ENCODE peak calls at places on chromosome 10, in six cellular contexts. One of them, this sample, is unnamed.

GRCh38 chr10:23351914-23352313 is 7.3 kb upstream of the C10orf67 start:
- DNase-seq in neural crest cell: no peak
- DNase-seq in mesendoderm: no peak
- DNase-seq in NCI-H1092: no peak
- DNase-seq in A549: no peak
- DNase-seq in C1 segment of cervical spinal cord: no peak
- DNase-seq in this sample: no peak

GRCh38 chr10:48333856-48334255 is 27.4 kb downstream of the MAPK8 start:
- DNase-seq in neural crest cell: no peak
- DNase-seq in mesendoderm: peak
- DNase-seq in NCI-H1092: no peak
- DNase-seq in A549: no peak
- DNase-seq in C1 segment of cervical spinal cord: no peak
- DNase-seq in this sample: peak

GRCh38 chr10:4704034-4704545 is 121.9 kb upstream of the AKR1E2 start:
- DNase-seq in neural crest cell: no peak
- DNase-seq in mesendoderm: no peak
- DNase-seq in NCI-H1092: no peak
- DNase-seq in A549: peak
- DNase-seq in C1 segment of cervical spinal cord: no peak
- DNase-seq in this sample: no peak

GRCh38 chr10:119313645-119314044 is 106.3 kb downstream of the GRK5 start:
- DNase-seq in neural crest cell: no peak
- DNase-seq in mesendoderm: no peak
- DNase-seq in NCI-H1092: no peak
- DNase-seq in A549: no peak
- DNase-seq in C1 segment of cervical spinal cord: no peak
- DNase-seq in this sample: no peak

GRCh38 chr10:112226439-112227248 is 43.1 kb upstream of the GPAM start:
- DNase-seq in neural crest cell: no peak
- DNase-seq in mesendoderm: no peak
- DNase-seq in NCI-H1092: no peak
- DNase-seq in A549: no peak
- DNase-seq in C1 segment of cervical spinal cord: no peak
- DNase-seq in this sample: no peak

GRCh38 chr10:58952747-58953466 is 223.5 kb upstream of the PHYHIPL start:
- DNase-seq in neural crest cell: peak
- DNase-seq in mesendoderm: peak
- DNase-seq in NCI-H1092: peak
- DNase-seq in A549: peak
- DNase-seq in C1 segment of cervical spinal cord: no peak
- DNase-seq in this sample: peak

GRCh38 chr10:97500297-97500575 is 1.5 kb downstream of the UBTD1 start:
- DNase-seq in neural crest cell: no peak
- DNase-seq in mesendoderm: no peak
- DNase-seq in NCI-H1092: no peak
- DNase-seq in A549: no peak
- DNase-seq in C1 segment of cervical spinal cord: no peak
- DNase-seq in this sample: no peak

GRCh38 chr10:76333801-76334200 is 902.4 kb downstream of the LRMDA start:
- DNase-seq in neural crest cell: no peak
- DNase-seq in mesendoderm: no peak
- DNase-seq in NCI-H1092: no peak
- DNase-seq in A549: no peak
- DNase-seq in C1 segment of cervical spinal cord: no peak
- DNase-seq in this sample: no peak

GRCh38 chr10:126476256-126476655 is 88.0 kb upstream of the ADAM12 start:
- DNase-seq in neural crest cell: no peak
- DNase-seq in mesendoderm: peak
- DNase-seq in NCI-H1092: no peak
- DNase-seq in A549: no peak
- DNase-seq in C1 segment of cervical spinal cord: no peak
- DNase-seq in this sample: peak

GRCh38 chr10:73968101-73968515 is 29.8 kb upstream of the VCL start:
- DNase-seq in neural crest cell: no peak
- DNase-seq in mesendoderm: peak
- DNase-seq in NCI-H1092: no peak
- DNase-seq in A549: peak
- DNase-seq in C1 segment of cervical spinal cord: no peak
- DNase-seq in this sample: no peak

GRCh38 chr10:94403034-94403822 is 887 bp downstream of the TBC1D12 start:
- DNase-seq in neural crest cell: peak
- DNase-seq in mesendoderm: peak
- DNase-seq in NCI-H1092: peak
- DNase-seq in A549: peak
- DNase-seq in C1 segment of cervical spinal cord: no peak
- DNase-seq in this sample: no peak

GRCh38 chr10:115649217-115649616 is 556.1 kb downstream of the ATRNL1 start:
- DNase-seq in neural crest cell: no peak
- DNase-seq in mesendoderm: no peak
- DNase-seq in NCI-H1092: no peak
- DNase-seq in A549: no peak
- DNase-seq in C1 segment of cervical spinal cord: no peak
- DNase-seq in this sample: no peak

GRCh38 chr10:124379609-124380193 is 39.0 kb downstream of the OAT start:
- DNase-seq in neural crest cell: no peak
- DNase-seq in mesendoderm: no peak
- DNase-seq in NCI-H1092: no peak
- DNase-seq in A549: no peak
- DNase-seq in C1 segment of cervical spinal cord: no peak
- DNase-seq in this sample: no peak

GRCh38 chr10:96765406-96766240 is 45.3 kb upstream of the PIK3AP1 start:
- DNase-seq in neural crest cell: peak
- DNase-seq in mesendoderm: peak
- DNase-seq in NCI-H1092: no peak
- DNase-seq in A549: peak
- DNase-seq in C1 segment of cervical spinal cord: no peak
- DNase-seq in this sample: peak

GRCh38 chr10:128036746-128037542 is 89.3 kb downstream of the MKI67 start:
- DNase-seq in neural crest cell: no peak
- DNase-seq in mesendoderm: no peak
- DNase-seq in NCI-H1092: no peak
- DNase-seq in A549: peak
- DNase-seq in C1 segment of cervical spinal cord: no peak
- DNase-seq in this sample: no peak

GRCh38 chr10:80608706-80609105 is 71.0 kb downstream of the SH2D4B start:
- DNase-seq in neural crest cell: no peak
- DNase-seq in mesendoderm: no peak
- DNase-seq in NCI-H1092: no peak
- DNase-seq in A549: no peak
- DNase-seq in C1 segment of cervical spinal cord: no peak
- DNase-seq in this sample: no peak

GRCh38 chr10:91198781-91199180 is 21.7 kb upstream of the PCGF5 start:
- DNase-seq in neural crest cell: no peak
- DNase-seq in mesendoderm: no peak
- DNase-seq in NCI-H1092: no peak
- DNase-seq in A549: no peak
- DNase-seq in C1 segment of cervical spinal cord: no peak
- DNase-seq in this sample: no peak

GRCh38 chr10:7541137-7542087 is 125.4 kb downstream of the ITIH5 start:
- DNase-seq in neural crest cell: no peak
- DNase-seq in mesendoderm: peak
- DNase-seq in NCI-H1092: no peak
- DNase-seq in A549: peak
- DNase-seq in C1 segment of cervical spinal cord: no peak
- DNase-seq in this sample: no peak

GRCh38 chr10:33347227-33347626 is 12.8 kb upstream of the NRP1 start:
- DNase-seq in neural crest cell: no peak
- DNase-seq in mesendoderm: no peak
- DNase-seq in NCI-H1092: no peak
- DNase-seq in A549: no peak
- DNase-seq in C1 segment of cervical spinal cord: no peak
- DNase-seq in this sample: no peak

GRCh38 chr10:111560042-111560441 is 483.2 kb downstream of the ADRA2A start:
- DNase-seq in neural crest cell: no peak
- DNase-seq in mesendoderm: no peak
- DNase-seq in NCI-H1092: no peak
- DNase-seq in A549: no peak
- DNase-seq in C1 segment of cervical spinal cord: no peak
- DNase-seq in this sample: no peak

GRCh38 chr10:110672580-110672919 is 28.4 kb downstream of the RBM20 start:
- DNase-seq in neural crest cell: no peak
- DNase-seq in mesendoderm: no peak
- DNase-seq in NCI-H1092: no peak
- DNase-seq in A549: no peak
- DNase-seq in C1 segment of cervical spinal cord: no peak
- DNase-seq in this sample: no peak

GRCh38 chr10:53314856-53315255 is 542.3 kb upstream of the MBL2 start:
- DNase-seq in neural crest cell: no peak
- DNase-seq in mesendoderm: peak
- DNase-seq in NCI-H1092: no peak
- DNase-seq in A549: peak
- DNase-seq in C1 segment of cervical spinal cord: no peak
- DNase-seq in this sample: no peak

GRCh38 chr10:102266670-102267069 is 21.3 kb downstream of the GBF1 start:
- DNase-seq in neural crest cell: no peak
- DNase-seq in mesendoderm: no peak
- DNase-seq in NCI-H1092: no peak
- DNase-seq in A549: no peak
- DNase-seq in C1 segment of cervical spinal cord: no peak
- DNase-seq in this sample: peak

GRCh38 chr10:35294506-35294905 is 41.8 kb upstream of the CCNY start:
- DNase-seq in neural crest cell: no peak
- DNase-seq in mesendoderm: no peak
- DNase-seq in NCI-H1092: no peak
- DNase-seq in A549: no peak
- DNase-seq in C1 segment of cervical spinal cord: no peak
- DNase-seq in this sample: no peak

GRCh38 chr10:18719811-18720210 is 60.6 kb downstream of the ARL5B start:
- DNase-seq in neural crest cell: no peak
- DNase-seq in mesendoderm: no peak
- DNase-seq in NCI-H1092: no peak
- DNase-seq in A549: no peak
- DNase-seq in C1 segment of cervical spinal cord: no peak
- DNase-seq in this sample: no peak

GRCh38 chr10:113569576-113569975 is 16.7 kb downstream of the HABP2 start:
- DNase-seq in neural crest cell: no peak
- DNase-seq in mesendoderm: no peak
- DNase-seq in NCI-H1092: no peak
- DNase-seq in A549: no peak
- DNase-seq in C1 segment of cervical spinal cord: no peak
- DNase-seq in this sample: no peak

GRCh38 chr10:13563481-13564445 is 23.0 kb upstream of the PRPF18 start:
- DNase-seq in neural crest cell: no peak
- DNase-seq in mesendoderm: no peak
- DNase-seq in NCI-H1092: no peak
- DNase-seq in A549: no peak
- DNase-seq in C1 segment of cervical spinal cord: no peak
- DNase-seq in this sample: no peak

GRCh38 chr10:106185991-106186390 is 978.5 kb downstream of the SORCS1 start:
- DNase-seq in neural crest cell: no peak
- DNase-seq in mesendoderm: no peak
- DNase-seq in NCI-H1092: no peak
- DNase-seq in A549: no peak
- DNase-seq in C1 segment of cervical spinal cord: no peak
- DNase-seq in this sample: no peak

GRCh38 chr10:103921750-103922195 is 3.8 kb upstream of the STN1 start:
- DNase-seq in neural crest cell: peak
- DNase-seq in mesendoderm: peak
- DNase-seq in NCI-H1092: no peak
- DNase-seq in A549: peak
- DNase-seq in C1 segment of cervical spinal cord: no peak
- DNase-seq in this sample: no peak

GRCh38 chr10:12594448-12594944 is 245.1 kb downstream of the CAMK1D start:
- DNase-seq in neural crest cell: no peak
- DNase-seq in mesendoderm: no peak
- DNase-seq in NCI-H1092: no peak
- DNase-seq in A549: no peak
- DNase-seq in C1 segment of cervical spinal cord: no peak
- DNase-seq in this sample: no peak

GRCh38 chr10:44202952-44203351 is 181.9 kb downstream of the CXCL12 start:
- DNase-seq in neural crest cell: no peak
- DNase-seq in mesendoderm: no peak
- DNase-seq in NCI-H1092: no peak
- DNase-seq in A549: no peak
- DNase-seq in C1 segment of cervical spinal cord: no peak
- DNase-seq in this sample: no peak

GRCh38 chr10:61257956-61258496 is 195.2 kb downstream of the TMEM26 start:
- DNase-seq in neural crest cell: no peak
- DNase-seq in mesendoderm: no peak
- DNase-seq in NCI-H1092: no peak
- DNase-seq in A549: no peak
- DNase-seq in C1 segment of cervical spinal cord: no peak
- DNase-seq in this sample: no peak

This sample was measured in T47D.